ENCODE peak calls at places on chromosomes 13 and 19, in six cellular contexts. N is cardiac muscle cell, W is Peyer's patch, S is IMR-90, D is endodermal cell, O is mucosa of descending colon. R is an unnamed sample.

GRCh38 chr19:2166741-2167738 is 3.3 kb downstream of the DOT1L start:
- DNase-seq in S (peak; percentile 67), D (peak; percentile 62), W (peak; percentile 43), O (peak; percentile 84), N (no peak), R (no peak)

GRCh38 chr19:42596391-42597071 is 1.8 kb upstream of the CEACAM8 start:
- DNase-seq in W (peak; percentile 21), O (peak; percentile 71), S (no peak), D (peak; percentile 84), N (peak; percentile 30), R (no peak)

GRCh38 chr19:56112313-56112709 is 8.8 kb downstream of the ZNF787 start:
- DNase-seq in S (no peak), N (no peak), W (peak; percentile 50), O (no peak), D (no peak), R (no peak)

GRCh38 chr19:48249502-48250014 is 6.2 kb downstream of the CARD8 start:
- DNase-seq in O (peak; percentile 47), S (no peak), W (peak; percentile 80), N (no peak), D (no peak), R (no peak)

GRCh38 chr13:99086869-99087129 is 108.9 kb upstream of the DOCK9 start:
- DNase-seq in N (no peak), O (peak; percentile 74), W (peak; percentile 36), D (no peak), S (no peak), R (no peak)

GRCh38 chr13:51068501-51068900 is 42.6 kb downstream of the C13orf42 start:
- DNase-seq in N (no peak), D (peak; percentile 33), O (no peak), W (no peak), S (no peak), R (no peak)

GRCh38 chr13:37109080-37109678 is 3.7 kb upstream of the CSNK1A1L start:
- DNase-seq in N (peak; percentile 51), S (peak; percentile 62), W (no peak), O (no peak), D (no peak), R (peak; percentile 42)

GRCh38 chr19:44645407-44646048 is 1.8 kb downstream of the PVR start:
- DNase-seq in W (no peak), D (no peak), S (no peak), O (no peak), N (no peak), R (no peak)

GRCh38 chr19:58518261-58519086 is 1.1 kb downstream of the ZBTB45 start:
- DNase-seq in D (no peak), O (peak; percentile 57), N (no peak), S (no peak), W (no peak), R (no peak)

GRCh38 chr13:33194820-33195692 is 90.5 kb downstream of the STARD13 start:
- DNase-seq in S (peak; percentile 96), O (no peak), D (no peak), W (no peak), N (no peak), R (peak; percentile 78)

GRCh38 chr13:20411638-20412342 is 113.9 kb downstream of the CRYL1 start:
- DNase-seq in N (no peak), O (no peak), S (no peak), D (no peak), W (peak; percentile 26), R (no peak)

GRCh38 chr13:42720116-42720857 is 61.1 kb upstream of the FAM216B start:
- DNase-seq in S (peak; percentile 99), D (no peak), N (no peak), W (no peak), O (no peak), R (peak; percentile 88)

GRCh38 chr13:110713981-110714797 is 689 bp downstream of the ING1 start:
- DNase-seq in S (peak; percentile 32), N (peak; percentile 70), D (peak; percentile 77), W (peak; percentile 72), O (peak; percentile 74), R (peak; percentile 93)

GRCh38 chr13:73943137-73943964 is 190.9 kb downstream of the KLF12 start:
- DNase-seq in W (no peak), D (no peak), S (no peak), O (no peak), N (no peak), R (no peak)

GRCh38 chr19:18763674-18764590 is 27.2 kb downstream of the COMP start:
- DNase-seq in D (no peak), N (no peak), W (no peak), O (no peak), S (peak; percentile 27), R (no peak)

GRCh38 chr19:13208964-13209796 is 59.0 kb downstream of the IER2 start:
- DNase-seq in O (no peak), D (peak; percentile 80), W (peak; percentile 33), S (no peak), N (no peak), R (no peak)

GRCh38 chr19:45866400-45867176 is 2.5 kb downstream of the FOXA3 start:
- DNase-seq in D (no peak), N (no peak), O (peak; percentile 77), W (no peak), S (no peak), R (no peak)
- H3K4me1 ChIP-seq in D (peaks cover 6% of the 10 kb centered on the region), N (no peaks in the 10 kb centered on the region), O (peaks cover 18% of the 10 kb centered on the region), W (peaks cover 10% of the 10 kb centered on the region), S (no peaks in the 10 kb centered on the region), R (peaks cover 15% of the 10 kb centered on the region)

GRCh38 chr13:61810065-61810464 is 394.4 kb upstream of the PCDH20 start:
- DNase-seq in O (no peak), S (no peak), N (no peak), D (no peak), W (no peak), R (no peak)
- H3K36me3 ChIP-seq in O (no peaks in the 10 kb centered on the region), S (no peaks in the 10 kb centered on the region), N (no peaks in the 10 kb centered on the region), D (no peaks in the 10 kb centered on the region), W (no peaks in the 10 kb centered on the region), R (no peaks in the 10 kb centered on the region)

GRCh38 chr13:91960947-91961346 is 562.5 kb downstream of the GPC5 start:
- DNase-seq in O (no peak), S (no peak), W (no peak), D (no peak), N (no peak), R (no peak)

GRCh38 chr13:91962946-91963345 is 564.5 kb downstream of the GPC5 start:
- DNase-seq in O (no peak), D (no peak), S (no peak), W (no peak), N (no peak), R (no peak)
- H3K4me3 ChIP-seq in O (no peak overlapping the region), D (no peak overlapping the region), S (no peak overlapping the region), W (no peak overlapping the region), N (no peak overlapping the region), R (no peak overlapping the region)

GRCh38 chr19:10742494-10742893 is 24.6 kb downstream of the DNM2 start:
- DNase-seq in S (no peak), W (no peak), N (no peak), D (no peak), O (no peak), R (no peak)
- H3K4me1 ChIP-seq in S (no peaks in the 10 kb centered on the region), W (peaks cover 15% of the 10 kb centered on the region), N (no peaks in the 10 kb centered on the region), D (no peaks in the 10 kb centered on the region), O (peaks cover 67% of the 10 kb centered on the region), R (no peaks in the 10 kb centered on the region)

GRCh38 chr19:45785781-45786532 is 3.7 kb upstream of the DMPK start:
- DNase-seq in N (no peak), W (no peak), S (no peak), D (no peak), O (no peak), R (no peak)

GRCh38 chr19:45786533-45786894 is 4.2 kb upstream of the DMPK start:
- DNase-seq in N (no peak), W (no peak), D (no peak), S (no peak), O (no peak), R (no peak)

GRCh38 chr19:45791744-45792481 is 732 bp downstream of the DMWD start:
- DNase-seq in D (no peak), S (no peak), O (no peak), N (no peak), W (no peak), R (no peak)

GRCh38 chr19:45790942-45791341 is 1.7 kb downstream of the DMWD start:
- DNase-seq in W (peak; percentile 54), S (no peak), N (no peak), D (no peak), O (no peak), R (no peak)

GRCh38 chr19:45789035-45789786 is 3.4 kb downstream of the DMWD start:
- DNase-seq in D (no peak), S (no peak), N (no peak), O (no peak), W (no peak), R (no peak)
- H3K36me3 ChIP-seq in D (peaks cover 31% of the 10 kb centered on the region), S (peaks cover 50% of the 10 kb centered on the region), N (peaks cover 26% of the 10 kb centered on the region), O (peaks cover 3% of the 10 kb centered on the region), W (peaks cover 58% of the 10 kb centered on the region), R (peaks cover 69% of the 10 kb centered on the region)